ENCODE peak calls at places on chromosome 15, in five cellular contexts. M, H, Q, S and C are unnamed samples. For H3K36me3, the result is how much of the 10 kb centered on the place peaks cover.

GRCh38 chr15:25762015-25762662 is 101.0 kb downstream of the ATP10A start:
- DNase-seq in S (no peak), H (no peak), M (no peak), Q (no peak), C (no peak)

GRCh38 chr15:27324871-27325270 is 353.9 kb downstream of the GABRG3 start:
- DNase-seq in S (no peak), H (no peak), Q (no peak), M (no peak), C (no peak)

GRCh38 chr15:68228971-68229385 is 550 bp downstream of the CLN6 start:
- DNase-seq in Q (no peak), M (no peak), S (no peak), H (no peak), C (no peak)

GRCh38 chr15:87752250-87752951 is 504.1 kb downstream of the NTRK3 start:
- DNase-seq in M (no peak), Q (no peak), H (no peak), S (peak), C (peak)

GRCh38 chr15:67197364-67197695 is 57.1 kb downstream of the AAGAB start:
- DNase-seq in H (no peak), Q (no peak), M (no peak), S (no peak), C (no peak)

GRCh38 chr15:31439328-31439727 is 112.7 kb downstream of the KLF13 start:
- DNase-seq in H (no peak), Q (no peak), M (no peak), S (no peak), C (no peak)

GRCh38 chr15:62545392-62546227 is 380.5 kb upstream of the C2CD4B start:
- DNase-seq in S (no peak), Q (no peak), M (peak), H (peak), C (no peak)

GRCh38 chr15:81959196-81959595 is 86.6 kb downstream of the MEX3B start:
- DNase-seq in H (no peak), S (no peak), M (no peak), Q (no peak), C (no peak)

GRCh38 chr15:36415643-36416042 is 163.8 kb upstream of the CDIN1 start:
- DNase-seq in H (no peak), M (no peak), Q (no peak), S (no peak), C (no peak)

GRCh38 chr15:90836296-90836871 is 32.0 kb upstream of the FURIN start:
- DNase-seq in H (peak), M (no peak), Q (no peak), S (no peak), C (peak)

GRCh38 chr15:37015025-37015424 is 85.3 kb downstream of the MEIS2 start:
- DNase-seq in H (peak), Q (no peak), M (no peak), S (no peak), C (no peak)

GRCh38 chr15:83378921-83379561 is 68.1 kb upstream of the SH3GL3 start:
- DNase-seq in Q (no peak), H (no peak), S (peak), M (no peak), C (no peak)

GRCh38 chr15:101240364-101240763 is 11.5 kb downstream of the CHSY1 start:
- DNase-seq in Q (no peak), S (no peak), M (no peak), H (no peak), C (no peak)

GRCh38 chr15:92906563-92907081 is 6.5 kb downstream of the CHD2 start:
- DNase-seq in M (no peak), S (peak), H (no peak), Q (no peak), C (no peak)

GRCh38 chr15:44038801-44039200 is 156.3 kb downstream of the FRMD5 start:
- DNase-seq in H (no peak), Q (no peak), M (no peak), S (peak), C (peak)

GRCh38 chr15:66801266-66801665 is 99.2 kb downstream of the SMAD6 start:
- DNase-seq in Q (no peak), M (no peak), H (no peak), S (no peak), C (no peak)

GRCh38 chr15:77186518-77187095 is 115.7 kb upstream of the TSPAN3 start:
- DNase-seq in M (no peak), S (no peak), H (no peak), Q (no peak), C (no peak)

GRCh38 chr15:70636540-70637165 is 126.7 kb downstream of the UACA start:
- DNase-seq in S (peak), Q (no peak), H (no peak), M (no peak), C (no peak)

GRCh38 chr15:64149424-64150235 is 1.9 kb upstream of the SNX22 start:
- DNase-seq in S (no peak), Q (no peak), H (no peak), M (no peak), C (no peak)

GRCh38 chr15:93656041-93656440 is 567.0 kb upstream of the RGMA start:
- DNase-seq in M (no peak), Q (no peak), H (no peak), S (no peak), C (no peak)

GRCh38 chr15:64010719-64011118 is 35.6 kb downstream of the DAPK2 start:
- DNase-seq in M (peak), H (peak), S (peak), Q (no peak), C (peak)

GRCh38 chr15:65072617-65073016 is 3.9 kb upstream of the KBTBD13 start:
- DNase-seq in H (no peak), Q (no peak), M (no peak), S (no peak), C (no peak)

GRCh38 chr15:92629975-92630626 is 25.5 kb downstream of the FAM174B start:
- DNase-seq in M (no peak), S (no peak), Q (peak), H (no peak), C (no peak)

GRCh38 chr15:71679223-71680078 is 130.9 kb upstream of the NR2E3 start:
- DNase-seq in M (no peak), S (no peak), Q (no peak), H (no peak), C (no peak)

GRCh38 chr15:99474041-99474906 is 91.5 kb upstream of the MEF2A start:
- DNase-seq in H (peak), S (no peak), Q (peak), M (no peak), C (no peak)

GRCh38 chr15:84685304-84685703 is 27.3 kb upstream of the NMB start:
- DNase-seq in M (no peak), Q (no peak), S (peak), H (peak), C (peak)

GRCh38 chr15:77013786-77014136 is 18.8 kb downstream of the PSTPIP1 start:
- DNase-seq in S (peak), Q (no peak), M (no peak), H (no peak), C (no peak)

GRCh38 chr15:38768970-38769369 is 204.4 kb upstream of the RASGRP1 start:
- DNase-seq in M (no peak), Q (no peak), S (no peak), H (no peak), C (no peak)

GRCh38 chr15:27623560-27624305 is 475.4 kb downstream of the OCA2 start:
- DNase-seq in S (no peak), M (no peak), Q (no peak), H (no peak), C (no peak)

GRCh38 chr15:72358532-72359180 is 17.2 kb downstream of the HEXA start:
- DNase-seq in Q (peak), H (peak), S (peak), M (peak), C (no peak)

GRCh38 chr15:101121511-101122090 is 130.2 kb downstream of the CHSY1 start:
- DNase-seq in M (peak), S (peak), Q (peak), H (peak), C (no peak)

GRCh38 chr15:64837502-64837901 is 4.2 kb upstream of the PLEKHO2 start:
- DNase-seq in M (no peak), H (no peak), Q (no peak), S (no peak), C (no peak)

GRCh38 chr15:90633361-90633760 is 83.8 kb upstream of the BLM start:
- DNase-seq in Q (no peak), M (no peak), H (no peak), S (no peak), C (no peak)

GRCh38 chr15:67784856-67785430 is 40.4 kb upstream of the SKOR1 start:
- DNase-seq in M (no peak), Q (no peak), H (no peak), S (no peak), C (no peak)

GRCh38 chr15:41930221-41930866 is 36.5 kb upstream of the SPTBN5 start:
- DNase-seq in Q (peak), S (peak), M (no peak), H (peak), C (peak)

GRCh38 chr15:39172380-39173281 is 408.2 kb upstream of the THBS1 start:
- DNase-seq in H (peak), S (peak), Q (no peak), M (peak), C (peak)

GRCh38 chr15:27067175-27067574 is 96.2 kb downstream of the GABRG3 start:
- DNase-seq in S (no peak), Q (no peak), H (no peak), M (no peak), C (no peak)

GRCh38 chr15:63234479-63234878 is 42.9 kb upstream of the APH1B start:
- DNase-seq in S (no peak), H (peak), M (peak), Q (no peak), C (no peak)

GRCh38 chr15:44035781-44036699 is 159.0 kb downstream of the FRMD5 start:
- DNase-seq in H (no peak), M (no peak), S (no peak), Q (no peak), C (no peak)

DNA sequence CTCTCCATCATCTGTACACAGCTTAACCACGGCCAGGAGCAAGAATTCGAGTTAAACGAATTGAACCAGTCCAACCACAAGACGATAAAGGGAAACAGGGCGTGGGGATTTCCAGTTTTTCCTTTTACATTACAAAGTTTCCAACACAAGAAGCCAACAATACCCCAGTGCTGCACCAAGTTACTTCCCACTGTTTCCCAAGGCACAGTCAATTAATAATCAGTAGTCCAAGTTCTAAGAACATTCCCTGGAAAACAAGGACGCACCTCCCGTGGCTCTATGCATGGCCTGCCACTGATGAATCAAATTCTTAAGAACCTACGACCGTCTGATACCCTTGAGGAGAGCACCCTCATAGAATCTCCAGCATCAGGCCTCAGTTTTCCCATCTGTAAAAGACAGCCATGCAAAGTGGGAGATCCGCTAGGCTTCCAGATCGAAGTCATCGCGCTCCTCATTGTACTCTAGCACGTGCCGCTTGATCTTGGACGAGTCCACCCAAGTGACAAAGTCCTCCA is 774 bp downstream of the IMP3 start:
- DNase-seq in S (no peak), H (no peak), Q (no peak), M (no peak), C (no peak)
- H3K36me3 ChIP-seq in S (under half), H (under half), Q (under half), M (under half), C (under half)

GRCh38 chr15:60898896-60899295 is 330.2 kb downstream of the RORA start:
- DNase-seq in Q (no peak), S (no peak), M (no peak), H (no peak), C (no peak)
- H3K4me3 ChIP-seq in Q (no peak), S (no peak), M (no peak), H (no peak), C (no peak)

GRCh38 chr15:89330119-89330518 is 4.5 kb downstream of the POLG start:
- DNase-seq in S (no peak), Q (no peak), M (no peak), H (no peak), C (no peak)

GRCh38 chr15:89327113-89327512 is 7.5 kb downstream of the POLG start:
- DNase-seq in M (no peak), H (no peak), Q (no peak), S (no peak), C (no peak)

GRCh38 chr15:89329329-89330084 is 5.1 kb downstream of the POLG start:
- DNase-seq in S (no peak), M (no peak), H (no peak), Q (no peak), C (no peak)

GRCh38 chr15:89326316-89326715 is 8.3 kb downstream of the POLG start:
- DNase-seq in M (no peak), H (no peak), Q (no peak), S (no peak), C (no peak)

GRCh38 chr15:89328398-89329254 is 6.0 kb downstream of the POLG start:
- DNase-seq in H (no peak), Q (no peak), S (no peak), M (no peak), C (no peak)
- TF ChIP-seq CTCF in H (no peak), Q (no peak), S (no peak), M (no peak), C (no peak)

GRCh38 chr15:73950479-73951043 is 24.3 kb downstream of the LOXL1 start:
- DNase-seq in Q (peak), H (no peak), S (no peak), M (no peak), C (no peak)

GRCh38 chr15:73948982-73949381 is 22.7 kb downstream of the LOXL1 start:
- DNase-seq in H (no peak), S (no peak), Q (peak), M (no peak), C (no peak)

GRCh38 chr15:73951044-73951561 is 24.8 kb downstream of the LOXL1 start:
- DNase-seq in M (peak), H (peak), S (peak), Q (peak), C (peak)

GRCh38 chr15:73948396-73948795 is 22.1 kb downstream of the LOXL1 start:
- DNase-seq in Q (peak), H (no peak), S (no peak), M (no peak), C (no peak)

GRCh38 chr15:73949496-73949895 is 23.2 kb downstream of the LOXL1 start:
- DNase-seq in M (no peak), H (no peak), S (no peak), Q (peak), C (no peak)
- H3K36me3 ChIP-seq in M (under half), H (under half), S (under half), Q (under half), C (under half)

GRCh38 chr15:80415331-80415730 is 11.1 kb downstream of the ARNT2 start:
- DNase-seq in H (no peak), S (no peak), M (peak), Q (no peak), C (no peak)

GRCh38 chr15:80419546-80419945 is 15.4 kb downstream of the ARNT2 start:
- DNase-seq in H (no peak), M (no peak), S (no peak), Q (no peak), C (no peak)

GRCh38 chr15:80418892-80419537 is 14.8 kb downstream of the ARNT2 start:
- DNase-seq in M (no peak), H (no peak), Q (no peak), S (peak), C (no peak)

GRCh38 chr15:80420658-80421057 is 16.5 kb downstream of the ARNT2 start:
- DNase-seq in S (no peak), M (no peak), Q (no peak), H (no peak), C (no peak)

GRCh38 chr15:80416702-80417101 is 12.5 kb downstream of the ARNT2 start:
- DNase-seq in M (no peak), Q (no peak), H (no peak), S (no peak), C (no peak)
- H3K4me3 ChIP-seq in M (no peak), Q (no peak), H (no peak), S (no peak), C (no peak)

GRCh38 chr15:59434481-59434880 is 3.5 kb upstream of the FAM81A start:
- DNase-seq in Q (no peak), H (no peak), M (no peak), S (no peak), C (no peak)

GRCh38 chr15:59437777-59438574 is at the start of gene FAM81A:
- DNase-seq in M (peak), H (peak), Q (peak), S (peak), C (no peak)

GRCh38 chr15:59436774-59437472 is 1.1 kb upstream of the FAM81A start:
- DNase-seq in H (peak), S (no peak), Q (no peak), M (no peak), C (no peak)

GRCh38 chr15:59437473-59437776 is 561 bp upstream of the FAM81A start:
- DNase-seq in H (peak), S (no peak), Q (no peak), M (no peak), C (no peak)

DNA sequence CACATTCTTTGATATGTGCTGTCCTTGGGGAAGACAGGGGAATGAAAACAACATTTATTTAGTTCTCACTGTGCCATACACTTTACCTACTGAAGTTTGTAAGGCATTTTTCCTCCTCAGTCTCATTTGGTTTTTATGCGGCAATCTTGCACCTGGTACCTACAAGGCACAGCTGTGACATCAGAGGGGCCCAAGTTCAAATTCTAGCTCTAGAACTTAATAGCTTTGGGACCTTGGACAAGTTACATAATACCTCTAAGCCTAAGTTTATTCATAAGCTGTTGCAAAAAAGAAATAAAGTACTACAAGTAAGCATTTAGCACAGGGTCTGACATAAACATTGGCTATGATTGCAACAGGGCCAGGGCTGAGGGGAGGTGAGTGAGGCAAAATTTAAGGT is 5.6 kb upstream of the FAM81A start:
- DNase-seq in M (no peak), Q (no peak), S (no peak), H (no peak), C (no peak)
- TF ChIP-seq CTCF in M (no peak), Q (no peak), S (no peak), H (no peak), C (no peak)

GRCh38 chr15:29935296-29936020 is 113.2 kb upstream of the TJP1 start:
- DNase-seq in M (no peak), H (no peak), S (no peak), Q (no peak), C (no peak)
- H3K36me3 ChIP-seq in M (under half), H (under half), S (under half), Q (under half), C (under half)

GRCh38 chr15:40872791-40873526 is 1.1 kb downstream of the RHOV start:
- DNase-seq in M (no peak), H (no peak), Q (no peak), S (no peak), C (no peak)
- H3K4me3 ChIP-seq in M (no peak), H (no peak), Q (no peak), S (peak), C (no peak)

DNA sequence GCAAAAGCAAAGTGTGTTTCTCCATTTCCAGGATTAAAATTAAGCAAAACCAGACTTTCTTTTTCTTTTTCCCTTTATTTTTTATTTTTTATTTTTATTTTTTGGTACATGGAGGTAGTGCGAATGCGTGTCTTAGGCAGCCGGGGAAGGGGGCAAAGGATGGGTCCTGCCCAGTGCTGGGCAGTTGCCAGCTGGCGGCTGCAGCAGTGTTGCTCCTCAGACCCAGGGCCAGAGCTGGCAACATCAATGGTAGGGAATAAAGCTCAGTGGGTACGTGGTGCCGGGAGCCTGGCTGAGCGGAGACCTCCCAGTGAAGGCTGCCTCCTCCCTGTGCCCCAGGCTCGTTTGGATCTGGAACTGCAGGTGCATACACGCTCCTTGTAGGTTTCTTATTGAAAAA is 46.3 kb downstream of the POLR2M start:
- DNase-seq in Q (no peak), M (no peak), H (no peak), S (no peak), C (no peak)
- TF ChIP-seq CTCF in Q (no peak), M (no peak), H (no peak), S (no peak), C (no peak)